ENCODE peak calls at places on chromosome 19, in eight cellular contexts. One of them, this sample, is unnamed.

GRCh38 chr19:58001895-58002369 is 688 bp downstream of the ZNF606 start:
- DNase-seq in body of pancreas: no peak
- DNase-seq in endodermal cell: no peak
- DNase-seq in fibroblast of lung: peak
- DNase-seq in transverse colon: peak
- DNase-seq in cardiac muscle cell: no peak
- DNase-seq in GM23338: no peak
- DNase-seq in HCT116: no peak
- DNase-seq in this sample: peak

GRCh38 chr19:6971366-6971765 is 49.9 kb downstream of the MBD3L2B start:
- DNase-seq in body of pancreas: no peak
- DNase-seq in endodermal cell: no peak
- DNase-seq in fibroblast of lung: no peak
- DNase-seq in transverse colon: no peak
- DNase-seq in cardiac muscle cell: no peak
- DNase-seq in GM23338: no peak
- DNase-seq in HCT116: no peak
- DNase-seq in this sample: peak

GRCh38 chr19:2385053-2385721 is 25.1 kb downstream of the TMPRSS9 start:
- DNase-seq in body of pancreas: peak
- DNase-seq in endodermal cell: peak
- DNase-seq in fibroblast of lung: peak
- DNase-seq in transverse colon: peak
- DNase-seq in cardiac muscle cell: peak
- DNase-seq in GM23338: peak
- DNase-seq in HCT116: peak
- DNase-seq in this sample: peak

GRCh38 chr19:12733369-12733896 is 1.1 kb downstream of the TRIR start:
- DNase-seq in body of pancreas: no peak
- DNase-seq in endodermal cell: peak
- DNase-seq in fibroblast of lung: peak
- DNase-seq in transverse colon: no peak
- DNase-seq in cardiac muscle cell: peak
- DNase-seq in GM23338: peak
- DNase-seq in HCT116: no peak
- DNase-seq in this sample: peak

GRCh38 chr19:29539131-29539530 is 13.3 kb downstream of the VSTM2B start:
- DNase-seq in body of pancreas: no peak
- DNase-seq in endodermal cell: peak
- DNase-seq in fibroblast of lung: no peak
- DNase-seq in transverse colon: no peak
- DNase-seq in cardiac muscle cell: no peak
- DNase-seq in GM23338: no peak
- DNase-seq in HCT116: no peak
- DNase-seq in this sample: no peak

GRCh38 chr19:29819986-29820385 is 8.2 kb downstream of the CCNE1 start:
- DNase-seq in body of pancreas: no peak
- DNase-seq in endodermal cell: no peak
- DNase-seq in fibroblast of lung: no peak
- DNase-seq in transverse colon: no peak
- DNase-seq in cardiac muscle cell: no peak
- DNase-seq in GM23338: no peak
- DNase-seq in HCT116: no peak
- DNase-seq in this sample: no peak

GRCh38 chr19:13417054-13417453 is 89.2 kb downstream of the CACNA1A start:
- DNase-seq in body of pancreas: peak
- DNase-seq in endodermal cell: no peak
- DNase-seq in fibroblast of lung: no peak
- DNase-seq in transverse colon: no peak
- DNase-seq in cardiac muscle cell: peak
- DNase-seq in GM23338: no peak
- DNase-seq in HCT116: no peak
- DNase-seq in this sample: no peak

GRCh38 chr19:41441321-41441945 is 1.5 kb upstream of the ERICH4 start:
- DNase-seq in body of pancreas: no peak
- DNase-seq in endodermal cell: no peak
- DNase-seq in fibroblast of lung: no peak
- DNase-seq in transverse colon: peak
- DNase-seq in cardiac muscle cell: no peak
- DNase-seq in GM23338: no peak
- DNase-seq in HCT116: no peak
- DNase-seq in this sample: no peak

GRCh38 chr19:29480507-29480906 is 45.3 kb upstream of the VSTM2B start:
- DNase-seq in body of pancreas: no peak
- DNase-seq in endodermal cell: peak
- DNase-seq in fibroblast of lung: no peak
- DNase-seq in transverse colon: no peak
- DNase-seq in cardiac muscle cell: no peak
- DNase-seq in GM23338: no peak
- DNase-seq in HCT116: no peak
- DNase-seq in this sample: no peak

GRCh38 chr19:31127132-31127967 is 221.9 kb downstream of the TSHZ3 start:
- DNase-seq in body of pancreas: no peak
- DNase-seq in endodermal cell: peak
- DNase-seq in fibroblast of lung: peak
- DNase-seq in transverse colon: peak
- DNase-seq in cardiac muscle cell: peak
- DNase-seq in GM23338: no peak
- DNase-seq in HCT116: no peak
- DNase-seq in this sample: no peak

GRCh38 chr19:39497850-39498261 is 891 bp upstream of the DLL3 start:
- DNase-seq in body of pancreas: peak
- DNase-seq in endodermal cell: peak
- DNase-seq in fibroblast of lung: peak
- DNase-seq in transverse colon: peak
- DNase-seq in cardiac muscle cell: peak
- DNase-seq in GM23338: peak
- DNase-seq in HCT116: no peak
- DNase-seq in this sample: no peak

GRCh38 chr19:15379996-15380647 is 535 bp upstream of the AKAP8 start:
- DNase-seq in body of pancreas: peak
- DNase-seq in endodermal cell: peak
- DNase-seq in fibroblast of lung: peak
- DNase-seq in transverse colon: peak
- DNase-seq in cardiac muscle cell: peak
- DNase-seq in GM23338: peak
- DNase-seq in HCT116: peak
- DNase-seq in this sample: peak

GRCh38 chr19:41540041-41540695 is 35.8 kb upstream of the CEACAM21 start:
- DNase-seq in body of pancreas: no peak
- DNase-seq in endodermal cell: no peak
- DNase-seq in fibroblast of lung: no peak
- DNase-seq in transverse colon: no peak
- DNase-seq in cardiac muscle cell: peak
- DNase-seq in GM23338: no peak
- DNase-seq in HCT116: no peak
- DNase-seq in this sample: no peak

GRCh38 chr19:1747285-1748114 is 5.8 kb upstream of the ONECUT3 start:
- DNase-seq in body of pancreas: peak
- DNase-seq in endodermal cell: peak
- DNase-seq in fibroblast of lung: peak
- DNase-seq in transverse colon: no peak
- DNase-seq in cardiac muscle cell: peak
- DNase-seq in GM23338: peak
- DNase-seq in HCT116: peak
- DNase-seq in this sample: peak

GRCh38 chr19:34231439-34231838 is 22.9 kb upstream of the GARRE1 start:
- DNase-seq in body of pancreas: no peak
- DNase-seq in endodermal cell: peak
- DNase-seq in fibroblast of lung: no peak
- DNase-seq in transverse colon: no peak
- DNase-seq in cardiac muscle cell: no peak
- DNase-seq in GM23338: peak
- DNase-seq in HCT116: no peak
- DNase-seq in this sample: no peak

GRCh38 chr19:40521276-40521675 is 54.5 kb downstream of the SPTBN4 start:
- DNase-seq in body of pancreas: no peak
- DNase-seq in endodermal cell: no peak
- DNase-seq in fibroblast of lung: peak
- DNase-seq in transverse colon: no peak
- DNase-seq in cardiac muscle cell: peak
- DNase-seq in GM23338: no peak
- DNase-seq in HCT116: no peak
- DNase-seq in this sample: no peak

GRCh38 chr19:30084390-30084819 is 142.4 kb downstream of the URI1 start:
- DNase-seq in body of pancreas: no peak
- DNase-seq in endodermal cell: no peak
- DNase-seq in fibroblast of lung: no peak
- DNase-seq in transverse colon: no peak
- DNase-seq in cardiac muscle cell: no peak
- DNase-seq in GM23338: no peak
- DNase-seq in HCT116: no peak
- DNase-seq in this sample: no peak

GRCh38 chr19:34485831-34486230 is 4.3 kb downstream of the WTIP start:
- DNase-seq in body of pancreas: no peak
- DNase-seq in endodermal cell: no peak
- DNase-seq in fibroblast of lung: no peak
- DNase-seq in transverse colon: no peak
- DNase-seq in cardiac muscle cell: no peak
- DNase-seq in GM23338: no peak
- DNase-seq in HCT116: no peak
- DNase-seq in this sample: no peak

GRCh38 chr19:51460164-51460992 is 2.1 kb upstream of the SIGLEC8 start:
- DNase-seq in body of pancreas: no peak
- DNase-seq in endodermal cell: peak
- DNase-seq in fibroblast of lung: no peak
- DNase-seq in transverse colon: no peak
- DNase-seq in cardiac muscle cell: peak
- DNase-seq in GM23338: peak
- DNase-seq in HCT116: no peak
- DNase-seq in this sample: no peak

DNA sequence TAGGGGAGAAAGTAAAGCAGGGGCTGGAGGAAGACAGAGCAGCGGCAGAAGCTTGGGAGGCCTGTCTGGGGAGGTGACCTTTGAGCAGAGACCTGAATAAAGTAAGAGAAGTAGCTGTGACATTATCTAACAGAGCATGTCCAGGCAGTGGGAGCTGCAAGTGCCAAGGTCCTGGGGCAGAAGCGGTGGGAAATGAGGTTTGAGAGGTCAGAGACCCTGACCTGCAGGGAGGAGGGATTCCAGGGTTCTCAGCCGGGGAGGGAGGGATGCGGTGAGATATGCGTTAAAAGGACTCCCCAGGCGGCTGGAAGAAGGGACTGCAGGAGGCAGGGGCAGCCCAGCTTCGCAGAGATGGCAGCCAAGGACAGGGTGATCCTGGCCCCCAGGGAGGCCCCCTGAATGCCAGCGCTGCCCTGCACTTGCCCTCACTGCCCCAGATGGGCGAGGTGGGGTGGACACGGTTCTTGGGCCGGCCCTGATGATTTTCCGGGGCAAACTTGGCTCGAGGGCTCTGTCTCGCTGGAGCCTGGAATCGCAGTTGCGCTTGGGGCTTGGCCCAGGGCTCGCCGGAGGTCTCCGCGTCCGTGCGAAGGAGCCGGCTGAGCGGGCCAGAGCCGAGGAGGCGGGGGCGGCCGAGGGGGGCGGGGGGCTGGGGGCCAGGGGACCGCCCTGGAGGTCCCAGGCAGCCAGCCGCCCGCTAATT is 3.2 kb downstream of the CRLF1 start:
- DNase-seq in body of pancreas: no peak
- DNase-seq in endodermal cell: peak
- DNase-seq in fibroblast of lung: no peak
- DNase-seq in transverse colon: no peak
- DNase-seq in cardiac muscle cell: peak
- DNase-seq in GM23338: peak
- DNase-seq in HCT116: no peak
- DNase-seq in this sample: no peak
- H3K27ac ChIP-seq in body of pancreas: no peak
- H3K27ac ChIP-seq in endodermal cell: no peak
- H3K27ac ChIP-seq in fibroblast of lung: no peak
- H3K27ac ChIP-seq in transverse colon: no peak
- H3K27ac ChIP-seq in cardiac muscle cell: no peak
- H3K27ac ChIP-seq in GM23338: no peak
- H3K27ac ChIP-seq in HCT116: peak
- H3K27ac ChIP-seq in this sample: peak

DNA sequence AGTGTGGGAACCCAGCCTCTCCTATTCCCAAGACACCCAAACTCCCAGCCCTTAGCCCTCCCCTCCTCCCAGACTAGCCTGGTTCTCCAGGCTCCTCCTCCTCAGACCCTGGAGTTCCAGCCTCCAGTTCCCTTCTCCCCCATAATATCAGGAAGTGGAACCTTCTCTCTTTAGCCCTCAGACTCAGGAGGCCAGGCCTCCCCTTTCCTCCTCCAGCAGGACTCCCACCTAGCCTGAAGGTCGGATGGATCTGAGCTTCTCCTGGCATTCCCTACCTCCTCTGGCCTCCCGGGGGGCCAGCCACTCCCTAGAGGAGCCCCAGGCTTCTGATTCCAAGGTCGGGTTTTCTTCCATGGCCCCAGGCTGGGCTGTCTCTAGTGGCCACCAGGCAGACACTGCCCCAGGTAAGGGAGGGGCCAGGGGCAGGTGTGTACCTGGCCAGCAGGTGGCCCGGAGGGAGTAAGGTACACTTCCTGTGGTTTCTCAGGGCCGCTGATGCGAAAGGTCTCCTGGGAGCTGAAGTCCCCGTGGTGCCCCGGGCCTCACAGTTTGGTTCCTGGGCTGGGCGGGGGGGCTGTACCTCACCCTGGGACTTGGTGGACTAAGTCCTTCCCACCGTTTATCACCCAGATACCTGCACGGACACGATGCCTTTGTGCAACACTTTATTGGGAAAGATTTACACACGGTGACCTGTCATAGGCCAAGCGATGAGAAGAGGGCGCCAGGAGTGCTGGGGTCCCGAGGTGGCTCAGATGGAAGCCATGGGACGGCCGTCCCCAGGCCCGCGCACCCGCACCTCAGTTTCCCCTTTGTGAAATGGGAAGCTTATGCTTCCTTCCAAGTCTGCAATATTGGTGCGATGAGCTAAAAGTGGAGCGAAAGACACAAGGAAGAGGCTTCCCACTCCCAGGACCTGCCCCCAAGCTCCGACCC is at the start of gene TMC4:
- DNase-seq in body of pancreas: peak
- DNase-seq in endodermal cell: peak
- DNase-seq in fibroblast of lung: no peak
- DNase-seq in transverse colon: peak
- DNase-seq in cardiac muscle cell: peak
- DNase-seq in GM23338: peak
- DNase-seq in HCT116: peak
- DNase-seq in this sample: peak
- TF ChIP-seq CTCF in body of pancreas: peak
- TF ChIP-seq CTCF in endodermal cell: peak
- TF ChIP-seq CTCF in fibroblast of lung: no peak
- TF ChIP-seq CTCF in transverse colon: peak
- TF ChIP-seq CTCF in cardiac muscle cell: no peak
- TF ChIP-seq CTCF in GM23338: peak
- TF ChIP-seq CTCF in HCT116: peak
- TF ChIP-seq CTCF in this sample: no peak

GRCh38 chr19:19040417-19040816 is 7.0 kb downstream of the ARMC6 start:
- DNase-seq in body of pancreas: peak
- DNase-seq in endodermal cell: no peak
- DNase-seq in fibroblast of lung: peak
- DNase-seq in transverse colon: peak
- DNase-seq in cardiac muscle cell: peak
- DNase-seq in GM23338: no peak
- DNase-seq in HCT116: no peak
- DNase-seq in this sample: no peak
- H3K27ac ChIP-seq in body of pancreas: peak
- H3K27ac ChIP-seq in endodermal cell: no peak
- H3K27ac ChIP-seq in fibroblast of lung: peak
- H3K27ac ChIP-seq in transverse colon: peak
- H3K27ac ChIP-seq in cardiac muscle cell: no peak
- H3K27ac ChIP-seq in GM23338: no peak
- H3K27ac ChIP-seq in HCT116: no peak
- H3K27ac ChIP-seq in this sample: peak

GRCh38 chr19:5354403-5354802 is 13.8 kb upstream of the PTPRS start:
- DNase-seq in body of pancreas: no peak
- DNase-seq in endodermal cell: peak
- DNase-seq in fibroblast of lung: no peak
- DNase-seq in transverse colon: no peak
- DNase-seq in cardiac muscle cell: peak
- DNase-seq in GM23338: peak
- DNase-seq in HCT116: no peak
- DNase-seq in this sample: no peak
- TF ChIP-seq CTCF in body of pancreas: no peak
- TF ChIP-seq CTCF in endodermal cell: peak
- TF ChIP-seq CTCF in fibroblast of lung: peak
- TF ChIP-seq CTCF in transverse colon: no peak
- TF ChIP-seq CTCF in cardiac muscle cell: peak
- TF ChIP-seq CTCF in GM23338: peak
- TF ChIP-seq CTCF in HCT116: peak
- TF ChIP-seq CTCF in this sample: peak